ENCODE peak calls at places on chromosomes 2 and 18, in five cellular contexts. One of them, this sample, is unnamed.

GRCh38 chr18:26710460-26711096 is 154.9 kb downstream of the AQP4 start:
- DNase-seq in CD8-positive, alpha-beta T cell: no peak
- DNase-seq in T-cell: no peak
- DNase-seq in lung microvascular endothelial cell: no peak
- DNase-seq in NCI-H2081: no peak
- DNase-seq in this sample: no peak

GRCh38 chr2:213098612-213099011 is 52.8 kb downstream of the IKZF2 start:
- DNase-seq in CD8-positive, alpha-beta T cell: no peak
- DNase-seq in T-cell: no peak
- DNase-seq in lung microvascular endothelial cell: no peak
- DNase-seq in NCI-H2081: no peak
- DNase-seq in this sample: no peak

GRCh38 chr2:45265336-45265735 is 256.1 kb upstream of the SIX2 start:
- DNase-seq in CD8-positive, alpha-beta T cell: no peak
- DNase-seq in T-cell: no peak
- DNase-seq in lung microvascular endothelial cell: no peak
- DNase-seq in NCI-H2081: no peak
- DNase-seq in this sample: no peak

GRCh38 chr18:76873713-76874112 is 51.4 kb downstream of the ZNF236 start:
- DNase-seq in CD8-positive, alpha-beta T cell: no peak
- DNase-seq in T-cell: no peak
- DNase-seq in lung microvascular endothelial cell: no peak
- DNase-seq in NCI-H2081: no peak
- DNase-seq in this sample: no peak

GRCh38 chr2:159075726-159076125 is 107.3 kb downstream of the TANC1 start:
- DNase-seq in CD8-positive, alpha-beta T cell: no peak
- DNase-seq in T-cell: no peak
- DNase-seq in lung microvascular endothelial cell: peak
- DNase-seq in NCI-H2081: no peak
- DNase-seq in this sample: no peak

GRCh38 chr2:183250472-183250871 is 126.2 kb downstream of the NUP35 start:
- DNase-seq in CD8-positive, alpha-beta T cell: no peak
- DNase-seq in T-cell: no peak
- DNase-seq in lung microvascular endothelial cell: no peak
- DNase-seq in NCI-H2081: no peak
- DNase-seq in this sample: no peak

GRCh38 chr2:128330583-128330982 is 11.9 kb upstream of the HS6ST1 start:
- DNase-seq in CD8-positive, alpha-beta T cell: no peak
- DNase-seq in T-cell: no peak
- DNase-seq in lung microvascular endothelial cell: no peak
- DNase-seq in NCI-H2081: no peak
- DNase-seq in this sample: no peak

GRCh38 chr18:78903436-78904178 is 76.0 kb upstream of the SALL3 start:
- DNase-seq in CD8-positive, alpha-beta T cell: no peak
- DNase-seq in T-cell: no peak
- DNase-seq in lung microvascular endothelial cell: no peak
- DNase-seq in NCI-H2081: no peak
- DNase-seq in this sample: no peak

GRCh38 chr2:148501545-148501944 is 143.0 kb upstream of the EPC2 start:
- DNase-seq in CD8-positive, alpha-beta T cell: no peak
- DNase-seq in T-cell: no peak
- DNase-seq in lung microvascular endothelial cell: no peak
- DNase-seq in NCI-H2081: no peak
- DNase-seq in this sample: no peak

GRCh38 chr18:79926306-79926705 is 25.1 kb downstream of the SLC66A2 start:
- DNase-seq in CD8-positive, alpha-beta T cell: no peak
- DNase-seq in T-cell: no peak
- DNase-seq in lung microvascular endothelial cell: no peak
- DNase-seq in NCI-H2081: no peak
- DNase-seq in this sample: no peak

GRCh38 chr2:197926673-197927072 is 122.3 kb downstream of the PLCL1 start:
- DNase-seq in CD8-positive, alpha-beta T cell: no peak
- DNase-seq in T-cell: no peak
- DNase-seq in lung microvascular endothelial cell: no peak
- DNase-seq in NCI-H2081: no peak
- DNase-seq in this sample: no peak

GRCh38 chr2:27261926-27262298 is 935 bp downstream of the SLC30A3 start:
- DNase-seq in CD8-positive, alpha-beta T cell: no peak
- DNase-seq in T-cell: no peak
- DNase-seq in lung microvascular endothelial cell: no peak
- DNase-seq in NCI-H2081: no peak
- DNase-seq in this sample: no peak

GRCh38 chr18:51195086-51195601 is 2.3 kb downstream of the MEX3C start:
- DNase-seq in CD8-positive, alpha-beta T cell: no peak
- DNase-seq in T-cell: no peak
- DNase-seq in lung microvascular endothelial cell: no peak
- DNase-seq in NCI-H2081: no peak
- DNase-seq in this sample: no peak

GRCh38 chr18:13463526-13463925 is 245.0 kb downstream of the LDLRAD4 start:
- DNase-seq in CD8-positive, alpha-beta T cell: no peak
- DNase-seq in T-cell: no peak
- DNase-seq in lung microvascular endothelial cell: no peak
- DNase-seq in NCI-H2081: no peak
- DNase-seq in this sample: no peak

GRCh38 chr2:5683471-5683870 is 8.7 kb upstream of the SOX11 start:
- DNase-seq in CD8-positive, alpha-beta T cell: no peak
- DNase-seq in T-cell: no peak
- DNase-seq in lung microvascular endothelial cell: no peak
- DNase-seq in NCI-H2081: no peak
- DNase-seq in this sample: no peak

GRCh38 chr2:64698068-64698645 is 44.4 kb upstream of the SERTAD2 start:
- DNase-seq in CD8-positive, alpha-beta T cell: no peak
- DNase-seq in T-cell: no peak
- DNase-seq in lung microvascular endothelial cell: peak
- DNase-seq in NCI-H2081: no peak
- DNase-seq in this sample: no peak

GRCh38 chr2:235143789-235144188 is 192.0 kb downstream of the SH3BP4 start:
- DNase-seq in CD8-positive, alpha-beta T cell: no peak
- DNase-seq in T-cell: no peak
- DNase-seq in lung microvascular endothelial cell: no peak
- DNase-seq in NCI-H2081: no peak
- DNase-seq in this sample: no peak

This sample was measured in NCI-H1694.